ENCODE peak calls at places on chromosomes 13 and 19, in ten cellular contexts. One of them, this sample, is unnamed.

GRCh38 chr19:13881692-13882418 is 4.9 kb downstream of the NANOS3 start:
- DNase-seq in HCEC 1CT: no peak
- DNase-seq in esophagus muscularis mucosa: no peak
- DNase-seq in body of pancreas: no peak
- DNase-seq in astrocyte of the cerebellum: peak; percentile 27
- DNase-seq in activated CD8-positive, alpha-beta memory T cell treated with anti-CD3 and anti-CD28 coated beads for 1 hour: no peak
- DNase-seq in EL: peak; percentile 54
- DNase-seq in stimulated activated effector memory CD8-positive, alpha-beta T cell treated with anti-CD3 and anti-CD28 coated beads, Interleukin-12 subunit alpha, Interleukin-12 subunit beta, amount 100 ng/mL, for 72 hours: peak; percentile 72
- DNase-seq in NCI-H1436 treated with DMSO at 0.1 percent for 48 hours: no peak
- DNase-seq in CD4-positive, CD25-positive, alpha-beta regulatory T cell: no peak
- DNase-seq in this sample: no peak

GRCh38 chr13:28822801-28823200 is 2.7 kb downstream of the MTUS2 start:
- DNase-seq in CD4-positive, CD25-positive, alpha-beta regulatory T cell: no peak
- DNase-seq in HCEC 1CT: no peak
- DNase-seq in activated CD8-positive, alpha-beta memory T cell treated with anti-CD3 and anti-CD28 coated beads for 1 hour: no peak
- DNase-seq in body of pancreas: no peak
- DNase-seq in stimulated activated effector memory CD8-positive, alpha-beta T cell treated with anti-CD3 and anti-CD28 coated beads, Interleukin-12 subunit alpha, Interleukin-12 subunit beta, amount 100 ng/mL, for 72 hours: no peak
- DNase-seq in astrocyte of the cerebellum: no peak
- DNase-seq in EL: no peak
- DNase-seq in esophagus muscularis mucosa: no peak
- DNase-seq in NCI-H1436 treated with DMSO at 0.1 percent for 48 hours: no peak
- DNase-seq in this sample: no peak

GRCh38 chr13:75430618-75431209 is 51.3 kb downstream of the TBC1D4 start:
- DNase-seq in NCI-H1436 treated with DMSO at 0.1 percent for 48 hours: no peak
- DNase-seq in activated CD8-positive, alpha-beta memory T cell treated with anti-CD3 and anti-CD28 coated beads for 1 hour: no peak
- DNase-seq in esophagus muscularis mucosa: no peak
- DNase-seq in EL: no peak
- DNase-seq in HCEC 1CT: no peak
- DNase-seq in astrocyte of the cerebellum: no peak
- DNase-seq in body of pancreas: no peak
- DNase-seq in stimulated activated effector memory CD8-positive, alpha-beta T cell treated with anti-CD3 and anti-CD28 coated beads, Interleukin-12 subunit alpha, Interleukin-12 subunit beta, amount 100 ng/mL, for 72 hours: no peak
- DNase-seq in CD4-positive, CD25-positive, alpha-beta regulatory T cell: no peak
- DNase-seq in this sample: no peak

GRCh38 chr19:28289294-28290063 is 923.5 kb downstream of the UQCRFS1 start:
- DNase-seq in stimulated activated effector memory CD8-positive, alpha-beta T cell treated with anti-CD3 and anti-CD28 coated beads, Interleukin-12 subunit alpha, Interleukin-12 subunit beta, amount 100 ng/mL, for 72 hours: no peak
- DNase-seq in body of pancreas: peak; percentile 61
- DNase-seq in CD4-positive, CD25-positive, alpha-beta regulatory T cell: no peak
- DNase-seq in HCEC 1CT: no peak
- DNase-seq in astrocyte of the cerebellum: peak; percentile 44
- DNase-seq in NCI-H1436 treated with DMSO at 0.1 percent for 48 hours: peak; percentile 91
- DNase-seq in activated CD8-positive, alpha-beta memory T cell treated with anti-CD3 and anti-CD28 coated beads for 1 hour: no peak
- DNase-seq in EL: no peak
- DNase-seq in esophagus muscularis mucosa: no peak
- DNase-seq in this sample: no peak

GRCh38 chr19:35357867-35358573 is at the start of gene FFAR3:
- DNase-seq in HCEC 1CT: no peak
- DNase-seq in activated CD8-positive, alpha-beta memory T cell treated with anti-CD3 and anti-CD28 coated beads for 1 hour: no peak
- DNase-seq in EL: peak; percentile 14
- DNase-seq in esophagus muscularis mucosa: no peak
- DNase-seq in astrocyte of the cerebellum: no peak
- DNase-seq in NCI-H1436 treated with DMSO at 0.1 percent for 48 hours: no peak
- DNase-seq in stimulated activated effector memory CD8-positive, alpha-beta T cell treated with anti-CD3 and anti-CD28 coated beads, Interleukin-12 subunit alpha, Interleukin-12 subunit beta, amount 100 ng/mL, for 72 hours: no peak
- DNase-seq in CD4-positive, CD25-positive, alpha-beta regulatory T cell: peak; percentile 4
- DNase-seq in body of pancreas: peak; percentile 81
- DNase-seq in this sample: peak; percentile 86

GRCh38 chr13:76890036-76890435 is 3.8 kb upstream of the KCTD12 start:
- DNase-seq in esophagus muscularis mucosa: no peak
- DNase-seq in body of pancreas: no peak
- DNase-seq in astrocyte of the cerebellum: no peak
- DNase-seq in NCI-H1436 treated with DMSO at 0.1 percent for 48 hours: no peak
- DNase-seq in CD4-positive, CD25-positive, alpha-beta regulatory T cell: no peak
- DNase-seq in HCEC 1CT: peak; percentile 84
- DNase-seq in EL: peak; percentile 36
- DNase-seq in stimulated activated effector memory CD8-positive, alpha-beta T cell treated with anti-CD3 and anti-CD28 coated beads, Interleukin-12 subunit alpha, Interleukin-12 subunit beta, amount 100 ng/mL, for 72 hours: no peak
- DNase-seq in activated CD8-positive, alpha-beta memory T cell treated with anti-CD3 and anti-CD28 coated beads for 1 hour: no peak
- DNase-seq in this sample: no peak

GRCh38 chr13:42266464-42266863 is 5.5 kb upstream of the AKAP11 start:
- DNase-seq in esophagus muscularis mucosa: no peak
- DNase-seq in stimulated activated effector memory CD8-positive, alpha-beta T cell treated with anti-CD3 and anti-CD28 coated beads, Interleukin-12 subunit alpha, Interleukin-12 subunit beta, amount 100 ng/mL, for 72 hours: no peak
- DNase-seq in CD4-positive, CD25-positive, alpha-beta regulatory T cell: no peak
- DNase-seq in EL: peak; percentile 58
- DNase-seq in HCEC 1CT: peak; percentile 74
- DNase-seq in activated CD8-positive, alpha-beta memory T cell treated with anti-CD3 and anti-CD28 coated beads for 1 hour: no peak
- DNase-seq in body of pancreas: no peak
- DNase-seq in astrocyte of the cerebellum: peak; percentile 19
- DNase-seq in NCI-H1436 treated with DMSO at 0.1 percent for 48 hours: no peak
- DNase-seq in this sample: no peak

GRCh38 chr13:103883698-103884097 is 817.5 kb upstream of the SLC10A2 start:
- DNase-seq in CD4-positive, CD25-positive, alpha-beta regulatory T cell: no peak
- DNase-seq in stimulated activated effector memory CD8-positive, alpha-beta T cell treated with anti-CD3 and anti-CD28 coated beads, Interleukin-12 subunit alpha, Interleukin-12 subunit beta, amount 100 ng/mL, for 72 hours: no peak
- DNase-seq in NCI-H1436 treated with DMSO at 0.1 percent for 48 hours: no peak
- DNase-seq in HCEC 1CT: no peak
- DNase-seq in astrocyte of the cerebellum: no peak
- DNase-seq in EL: no peak
- DNase-seq in body of pancreas: no peak
- DNase-seq in esophagus muscularis mucosa: no peak
- DNase-seq in activated CD8-positive, alpha-beta memory T cell treated with anti-CD3 and anti-CD28 coated beads for 1 hour: no peak
- DNase-seq in this sample: no peak

GRCh38 chr19:44646049-44646416 is 2.3 kb downstream of the PVR start:
- DNase-seq in NCI-H1436 treated with DMSO at 0.1 percent for 48 hours: no peak
- DNase-seq in CD4-positive, CD25-positive, alpha-beta regulatory T cell: no peak
- DNase-seq in stimulated activated effector memory CD8-positive, alpha-beta T cell treated with anti-CD3 and anti-CD28 coated beads, Interleukin-12 subunit alpha, Interleukin-12 subunit beta, amount 100 ng/mL, for 72 hours: no peak
- DNase-seq in body of pancreas: no peak
- DNase-seq in astrocyte of the cerebellum: no peak
- DNase-seq in esophagus muscularis mucosa: no peak
- DNase-seq in activated CD8-positive, alpha-beta memory T cell treated with anti-CD3 and anti-CD28 coated beads for 1 hour: no peak
- DNase-seq in HCEC 1CT: no peak
- DNase-seq in EL: no peak
- DNase-seq in this sample: no peak

GRCh38 chr19:56477429-56478338 is 539 bp upstream of the ZNF667 start:
- DNase-seq in astrocyte of the cerebellum: peak; percentile 72
- DNase-seq in esophagus muscularis mucosa: peak; percentile 97
- DNase-seq in CD4-positive, CD25-positive, alpha-beta regulatory T cell: peak; percentile 64
- DNase-seq in EL: peak; percentile 92
- DNase-seq in HCEC 1CT: no peak
- DNase-seq in stimulated activated effector memory CD8-positive, alpha-beta T cell treated with anti-CD3 and anti-CD28 coated beads, Interleukin-12 subunit alpha, Interleukin-12 subunit beta, amount 100 ng/mL, for 72 hours: no peak
- DNase-seq in NCI-H1436 treated with DMSO at 0.1 percent for 48 hours: no peak
- DNase-seq in body of pancreas: peak; percentile 82
- DNase-seq in activated CD8-positive, alpha-beta memory T cell treated with anti-CD3 and anti-CD28 coated beads for 1 hour: peak; percentile 41
- DNase-seq in this sample: no peak

GRCh38 chr19:33248104-33248503 is 22.5 kb upstream of the SLC7A10 start:
- DNase-seq in HCEC 1CT: no peak
- DNase-seq in NCI-H1436 treated with DMSO at 0.1 percent for 48 hours: no peak
- DNase-seq in activated CD8-positive, alpha-beta memory T cell treated with anti-CD3 and anti-CD28 coated beads for 1 hour: no peak
- DNase-seq in CD4-positive, CD25-positive, alpha-beta regulatory T cell: no peak
- DNase-seq in astrocyte of the cerebellum: no peak
- DNase-seq in esophagus muscularis mucosa: no peak
- DNase-seq in stimulated activated effector memory CD8-positive, alpha-beta T cell treated with anti-CD3 and anti-CD28 coated beads, Interleukin-12 subunit alpha, Interleukin-12 subunit beta, amount 100 ng/mL, for 72 hours: no peak
- DNase-seq in body of pancreas: no peak
- DNase-seq in EL: no peak
- DNase-seq in this sample: no peak

GRCh38 chr19:53130506-53130905 is 2.2 kb downstream of the ZNF415 start:
- DNase-seq in astrocyte of the cerebellum: no peak
- DNase-seq in NCI-H1436 treated with DMSO at 0.1 percent for 48 hours: no peak
- DNase-seq in CD4-positive, CD25-positive, alpha-beta regulatory T cell: no peak
- DNase-seq in activated CD8-positive, alpha-beta memory T cell treated with anti-CD3 and anti-CD28 coated beads for 1 hour: no peak
- DNase-seq in EL: no peak
- DNase-seq in HCEC 1CT: no peak
- DNase-seq in esophagus muscularis mucosa: no peak
- DNase-seq in stimulated activated effector memory CD8-positive, alpha-beta T cell treated with anti-CD3 and anti-CD28 coated beads, Interleukin-12 subunit alpha, Interleukin-12 subunit beta, amount 100 ng/mL, for 72 hours: no peak
- DNase-seq in body of pancreas: peak; percentile 13
- DNase-seq in this sample: no peak

GRCh38 chr13:98482476-98483444 is 94.1 kb downstream of the STK24 start:
- DNase-seq in HCEC 1CT: no peak
- DNase-seq in CD4-positive, CD25-positive, alpha-beta regulatory T cell: no peak
- DNase-seq in activated CD8-positive, alpha-beta memory T cell treated with anti-CD3 and anti-CD28 coated beads for 1 hour: no peak
- DNase-seq in EL: peak; percentile 40
- DNase-seq in stimulated activated effector memory CD8-positive, alpha-beta T cell treated with anti-CD3 and anti-CD28 coated beads, Interleukin-12 subunit alpha, Interleukin-12 subunit beta, amount 100 ng/mL, for 72 hours: no peak
- DNase-seq in astrocyte of the cerebellum: peak; percentile 42
- DNase-seq in body of pancreas: peak; percentile 86
- DNase-seq in NCI-H1436 treated with DMSO at 0.1 percent for 48 hours: no peak
- DNase-seq in esophagus muscularis mucosa: no peak
- DNase-seq in this sample: no peak

This sample was measured in Kasumi-1.